ENCODE peak calls at places on chromosomes 11 and 22, in nine cellular contexts. B is HFFc6, C is MM.1S, F is WTC11, G is cardiac fibroblast, R is progenitor cell of endocrine pancreas, L is AG09319, V is heart right ventricle, I is H1. Z is an unnamed sample.

GRCh38 chr11:5449432-5449831 is 309 bp downstream of the OR51I2 start:
- DNase-seq in V (no peak), B (no peak), R (no peak), I (no peak), F (no peak), G (no peak), C (no peak), L (no peak), Z (no peak)

GRCh38 chr11:117849781-117850414 is 25.4 kb upstream of the FXYD2 start:
- DNase-seq in G (no peak), V (no peak), F (no peak), B (no peak), C (no peak), R (no peak), I (no peak), L (no peak), Z (no peak)

GRCh38 chr11:45007011-45007410 is 56.3 kb upstream of the TP53I11 start:
- DNase-seq in B (no peak), F (no peak), I (no peak), V (no peak), L (no peak), C (no peak), R (no peak), G (no peak), Z (no peak)

GRCh38 chr11:44823006-44823405 is 96.2 kb downstream of the TSPAN18 start:
- DNase-seq in B (no peak), I (peak), R (no peak), C (no peak), V (no peak), G (peak), L (no peak), F (peak), Z (no peak)

GRCh38 chr11:2625183-2625582 is 74.6 kb downstream of the KCNQ1OT1 start:
- DNase-seq in B (no peak), F (no peak), L (no peak), V (no peak), C (no peak), R (no peak), G (no peak), I (no peak), Z (no peak)

GRCh38 chr11:118198370-118198769 is 21.9 kb upstream of the SCN2B start:
- DNase-seq in C (peak), V (peak), F (peak), R (peak), I (peak), G (peak), L (peak), B (peak), Z (peak)

GRCh38 chr22:42930810-42931420 is 73.8 kb upstream of the ARFGAP3 start:
- DNase-seq in F (no peak), C (no peak), R (no peak), V (peak), G (peak), I (no peak), L (no peak), B (peak), Z (no peak)

GRCh38 chr11:92765965-92766371 is 203.5 kb upstream of the MTNR1B start:
- DNase-seq in I (peak), G (peak), R (no peak), V (peak), C (no peak), B (no peak), L (no peak), F (peak), Z (no peak)

GRCh38 chr11:69138265-69138664 is 17.5 kb upstream of the SMIM38 start:
- DNase-seq in B (peak), F (no peak), V (no peak), C (no peak), L (no peak), G (peak), I (peak), R (no peak), Z (no peak)

GRCh38 chr11:98798333-98798732 is 222.4 kb upstream of the CNTN5 start:
- DNase-seq in I (no peak), B (no peak), V (no peak), C (no peak), F (no peak), G (no peak), L (no peak), R (no peak), Z (no peak)

GRCh38 chr11:15905815-15906214 is 450.5 kb downstream of the SOX6 start:
- DNase-seq in L (no peak), B (no peak), R (no peak), F (no peak), G (no peak), V (no peak), I (no peak), C (no peak), Z (no peak)

GRCh38 chr11:7637447-7638157 is 35.7 kb downstream of the CYB5R2 start:
- DNase-seq in R (no peak), I (no peak), L (peak), C (no peak), B (peak), G (peak), F (no peak), V (peak), Z (no peak)

GRCh38 chr11:3044004-3044403 is 13.2 kb downstream of the CARS1 start:
- DNase-seq in R (no peak), V (no peak), G (no peak), L (no peak), I (no peak), B (no peak), F (no peak), C (no peak), Z (no peak)

GRCh38 chr22:35587447-35587870 is 29.7 kb downstream of the MB start:
- DNase-seq in L (no peak), G (no peak), B (no peak), R (no peak), C (no peak), F (no peak), V (peak), I (no peak), Z (no peak)

GRCh38 chr11:74687237-74688005 is 43.8 kb downstream of the CHRDL2 start:
- DNase-seq in I (no peak), L (no peak), B (peak), F (no peak), G (peak), V (no peak), R (no peak), C (no peak), Z (no peak)

GRCh38 chr11:128342511-128343133 is 244.7 kb downstream of the ETS1 start:
- DNase-seq in V (peak), I (no peak), R (no peak), C (peak), B (no peak), G (peak), L (no peak), F (no peak), Z (peak)

GRCh38 chr11:115924744-115925567 is 420.7 kb upstream of the CADM1 start:
- DNase-seq in B (no peak), L (no peak), C (peak), V (no peak), I (no peak), R (no peak), F (no peak), G (peak), Z (peak)

GRCh38 chr11:2929880-2930704 is 872 bp upstream of the PHLDA2 start:
- DNase-seq in R (no peak), F (peak), G (peak), C (peak), V (no peak), B (peak), I (peak), L (no peak), Z (peak)

GRCh38 chr11:38824573-38824972 is 2226.5 kb upstream of the RAG2 start:
- DNase-seq in R (no peak), B (no peak), F (no peak), I (no peak), L (no peak), V (no peak), C (peak), G (peak), Z (no peak)

GRCh38 chr22:38921126-38921525 is 36.3 kb upstream of the APOBEC3A start:
- DNase-seq in C (no peak), L (no peak), I (no peak), F (no peak), G (no peak), V (no peak), R (no peak), B (no peak), Z (no peak)

GRCh38 chr11:80156062-80156461 is 715.2 kb upstream of the TENM4 start:
- DNase-seq in V (no peak), G (no peak), B (no peak), L (no peak), C (no peak), R (no peak), I (no peak), F (no peak), Z (no peak)

GRCh38 chr11:80157447-80157846 is 716.6 kb upstream of the TENM4 start:
- DNase-seq in G (no peak), F (no peak), V (no peak), I (no peak), R (no peak), B (no peak), C (no peak), L (no peak), Z (no peak)

DNA sequence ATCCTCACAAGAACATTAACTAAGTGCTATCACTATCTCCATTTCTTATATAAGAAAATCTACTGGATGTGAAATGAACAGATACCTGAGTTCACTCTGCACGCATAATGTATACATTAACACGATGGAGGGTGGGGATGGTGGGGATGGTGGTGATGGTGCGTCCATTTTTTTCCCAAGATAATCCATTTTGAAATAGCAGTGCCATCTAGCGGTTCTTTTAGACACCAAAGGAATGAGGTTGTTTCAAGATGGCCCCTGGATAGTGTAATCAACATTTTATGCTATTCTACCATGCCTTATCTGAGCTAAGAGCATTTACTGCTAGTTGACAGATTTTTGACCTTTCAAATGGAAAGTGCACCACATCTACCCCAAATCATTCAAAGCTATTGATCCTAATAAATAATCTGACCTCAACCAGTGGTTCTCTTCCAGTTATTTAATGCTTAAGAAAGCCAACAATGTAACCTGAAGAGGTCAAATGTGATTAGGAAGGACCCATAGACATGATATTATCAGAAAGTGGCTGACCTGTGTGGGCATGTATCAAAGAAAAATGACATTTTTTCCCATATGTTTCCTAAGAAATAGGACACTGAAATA is 714.7 kb upstream of the TENM4 start:
- DNase-seq in L (no peak), C (peak), I (no peak), F (no peak), G (peak), V (no peak), B (peak), R (no peak), Z (peak)
- TF ChIP-seq CTCF in L (peak), C (peak), I (no peak), F (peak), G (peak), V (no peak), B (peak), R (peak), Z (peak)

GRCh38 chr11:81497202-81497804 is 1236.4 kb downstream of the FAM181B start:
- DNase-seq in R (no peak), L (no peak), I (no peak), C (peak), B (peak), G (peak), V (no peak), F (no peak), Z (peak)
- TF ChIP-seq CTCF in R (peak), L (peak), I (no peak), C (peak), B (peak), G (peak), V (peak), F (peak), Z (peak)

DNA sequence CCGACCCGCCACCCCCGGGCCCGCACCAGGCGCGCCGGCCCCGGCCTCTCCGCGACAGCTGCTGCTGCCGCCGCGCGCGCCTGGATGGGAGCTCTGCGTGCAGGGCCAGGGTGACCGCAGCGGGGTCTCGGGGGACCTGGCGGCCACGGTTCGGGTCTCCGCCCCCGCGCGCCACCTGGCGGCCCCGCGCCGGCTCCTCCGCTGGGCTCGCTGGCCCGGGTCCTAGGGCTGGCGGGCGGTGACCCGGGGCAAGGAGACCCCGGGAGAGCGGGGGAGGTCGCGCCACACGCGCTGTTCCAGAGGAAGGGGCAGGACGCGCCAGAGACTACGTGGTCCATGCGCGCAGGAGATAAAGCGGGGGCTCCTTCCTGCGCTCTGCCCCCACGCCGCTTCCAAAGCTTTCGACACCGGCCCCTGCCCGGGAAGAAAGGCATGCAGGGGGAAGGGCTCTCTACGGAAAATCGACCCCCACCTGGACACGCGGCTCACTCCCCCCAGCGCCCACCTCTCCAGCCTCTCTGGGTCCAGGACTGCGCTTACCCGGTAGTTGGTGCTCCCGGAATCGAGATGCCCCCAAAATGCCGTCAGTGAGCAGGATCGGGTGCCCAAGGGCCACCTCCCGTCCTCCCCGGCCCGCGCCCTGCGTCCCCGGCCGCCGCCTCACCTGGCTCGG is 480 bp downstream of the SHANK2 start:
- DNase-seq in F (peak), L (no peak), G (peak), R (peak), I (peak), V (no peak), C (no peak), B (no peak), Z (peak)
- TF ChIP-seq CTCF in F (peak), L (no peak), G (no peak), R (peak), I (peak), V (no peak), C (no peak), B (peak), Z (peak)

DNA sequence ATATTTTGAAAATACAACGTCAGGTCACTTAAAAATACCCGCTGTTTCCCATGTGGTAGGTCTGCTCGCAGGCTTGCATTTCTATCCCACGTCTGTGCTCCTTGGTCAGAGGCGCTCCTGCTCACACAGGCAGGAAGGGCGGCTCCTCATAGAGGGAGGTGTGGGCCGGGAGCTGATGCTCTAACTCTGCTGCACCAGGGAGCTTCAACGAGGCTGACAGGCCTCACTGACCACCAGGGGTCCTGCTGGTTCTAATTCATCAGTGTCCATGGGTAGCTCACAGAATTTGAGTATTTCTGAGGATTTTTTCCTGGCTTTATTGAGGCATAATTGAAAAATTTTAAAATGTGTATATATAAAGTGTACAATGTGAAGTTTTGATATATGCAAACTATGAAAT is 68.5 kb downstream of the PIWIL3 start:
- DNase-seq in V (no peak), G (no peak), R (no peak), B (no peak), F (peak), C (no peak), L (no peak), I (peak), Z (no peak)
- TF ChIP-seq CTCF in V (no peak), G (peak), R (peak), B (peak), F (no peak), C (no peak), L (no peak), I (peak), Z (no peak)

DNA sequence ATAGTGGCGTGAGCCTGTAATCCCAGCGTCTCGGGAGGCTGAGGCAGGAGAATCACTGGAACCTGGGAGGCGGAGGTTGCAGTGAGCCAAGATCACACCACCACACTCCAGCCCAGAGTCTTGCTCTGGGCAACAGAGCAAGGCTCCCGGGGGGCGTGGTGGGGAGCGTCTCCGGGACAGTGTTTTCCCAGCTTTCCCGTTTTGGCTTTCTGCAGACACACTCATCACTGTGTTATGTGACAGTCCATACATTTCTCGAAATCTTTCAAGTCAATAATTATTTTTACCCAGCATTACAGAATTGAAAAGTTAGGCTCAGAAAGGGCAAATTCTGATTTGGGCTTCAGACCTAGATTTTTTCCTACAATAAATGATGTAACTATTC is 31.7 kb downstream of the NEAT1 start:
- DNase-seq in B (no peak), V (no peak), G (peak), I (no peak), L (no peak), C (no peak), F (no peak), R (no peak), Z (no peak)
- TF ChIP-seq CTCF in B (no peak), V (no peak), G (no peak), I (no peak), L (no peak), C (no peak), F (no peak), R (no peak), Z (no peak)

Z was measured in GM13977.